ENCODE peak calls at places on chromosomes 13 and 19, in nine cellular contexts. R, Z, W, M, U, A, F, H and B are unnamed samples.

GRCh38 chr13:32087955-32088747 is 56.6 kb downstream of the FRY start:
- DNase-seq in R (no peak), Z (no peak), W (no peak), M (no peak), U (no peak), A (no peak), F (no peak), H (no peak), B (no peak)

GRCh38 chr13:110345266-110345665 is 38.2 kb downstream of the COL4A2 start:
- DNase-seq in R (no peak), Z (no peak), W (no peak), M (peak), U (no peak), A (no peak), F (no peak), H (no peak), B (no peak)

GRCh38 chr19:48645652-48646191 is at the start of gene CA11:
- DNase-seq in R (no peak), Z (no peak), W (no peak), M (no peak), U (no peak), A (no peak), F (no peak), H (peak), B (peak)

GRCh38 chr19:12649941-12650340 is 16.6 kb downstream of the MAN2B1 start:
- DNase-seq in R (no peak), Z (no peak), W (no peak), M (no peak), U (no peak), A (no peak), F (no peak), H (no peak), B (no peak)

GRCh38 chr13:20161275-20161950 is 561 bp upstream of the GJA3 start:
- DNase-seq in R (no peak), Z (no peak), W (peak), M (no peak), U (peak), A (no peak), F (no peak), H (peak), B (peak)

GRCh38 chr19:38663957-38664502 is 16.6 kb downstream of the ACTN4 start:
- DNase-seq in R (no peak), Z (no peak), W (no peak), M (no peak), U (no peak), A (no peak), F (no peak), H (no peak), B (no peak)

GRCh38 chr19:9010693-9011092 is 484 bp upstream of the MUC16 start:
- DNase-seq in R (no peak), Z (no peak), W (no peak), M (no peak), U (no peak), A (no peak), F (no peak), H (no peak), B (no peak)

GRCh38 chr19:12166596-12166995 is 3.7 kb downstream of the ZNF136 start:
- DNase-seq in R (no peak), Z (no peak), W (no peak), M (no peak), U (no peak), A (no peak), F (no peak), H (no peak), B (no peak)

GRCh38 chr13:40161931-40162330 is 504.5 kb downstream of the FOXO1 start:
- DNase-seq in R (no peak), Z (no peak), W (no peak), M (no peak), U (no peak), A (no peak), F (no peak), H (no peak), B (peak)